ENCODE peak calls at places on chromosomes 3 and 15, in four cellular contexts. One of them, this sample, is unnamed.

GRCh38 chr15:52567886-52568568 is 803 bp downstream of the ARPP19 start:
- DNase-seq in cardiac fibroblast: peak; percentile 8
- DNase-seq in GM23338: peak; percentile 39
- DNase-seq in T47D: peak; percentile 48
- DNase-seq in this sample: peak; percentile 28

GRCh38 chr3:111852540-111852939 is 6.5 kb upstream of the PHLDB2 start:
- DNase-seq in cardiac fibroblast: peak; percentile 42
- DNase-seq in GM23338: no peak
- DNase-seq in T47D: no peak
- DNase-seq in this sample: no peak

GRCh38 chr3:148615385-148615784 is 82.3 kb upstream of the AGTR1 start:
- DNase-seq in cardiac fibroblast: no peak
- DNase-seq in GM23338: no peak
- DNase-seq in T47D: no peak
- DNase-seq in this sample: no peak

GRCh38 chr3:162601101-162601670 is 1104.6 kb downstream of the OTOL1 start:
- DNase-seq in cardiac fibroblast: no peak
- DNase-seq in GM23338: no peak
- DNase-seq in T47D: no peak
- DNase-seq in this sample: peak; percentile 11

GRCh38 chr3:42839616-42840015 is 30.4 kb downstream of the ACKR2 start:
- DNase-seq in cardiac fibroblast: peak; percentile 75
- DNase-seq in GM23338: peak; percentile 83
- DNase-seq in T47D: peak; percentile 88
- DNase-seq in this sample: peak; percentile 28

GRCh38 chr3:165378761-165379160 is 182.6 kb upstream of the SLITRK3 start:
- DNase-seq in cardiac fibroblast: no peak
- DNase-seq in GM23338: no peak
- DNase-seq in T47D: no peak
- DNase-seq in this sample: no peak

GRCh38 chr3:43417133-43417532 is 130.8 kb downstream of the SNRK start:
- DNase-seq in cardiac fibroblast: no peak
- DNase-seq in GM23338: no peak
- DNase-seq in T47D: no peak
- DNase-seq in this sample: no peak

GRCh38 chr3:123816673-123817207 is 67.4 kb downstream of the MYLK start:
- DNase-seq in cardiac fibroblast: peak; percentile 89
- DNase-seq in GM23338: no peak
- DNase-seq in T47D: no peak
- DNase-seq in this sample: no peak

GRCh38 chr3:132926098-132926497 is 112.1 kb upstream of the TMEM108 start:
- DNase-seq in cardiac fibroblast: no peak
- DNase-seq in GM23338: no peak
- DNase-seq in T47D: no peak
- DNase-seq in this sample: no peak

GRCh38 chr3:53464424-53464823 is 30.0 kb upstream of the CACNA1D start:
- DNase-seq in cardiac fibroblast: no peak
- DNase-seq in GM23338: peak; percentile 1
- DNase-seq in T47D: no peak
- DNase-seq in this sample: peak; percentile 2

GRCh38 chr15:89164712-89165211 is 56.6 kb downstream of the RLBP1 start:
- DNase-seq in cardiac fibroblast: peak; percentile 27
- DNase-seq in GM23338: no peak
- DNase-seq in T47D: peak; percentile 62
- DNase-seq in this sample: peak; percentile 29

GRCh38 chr3:125332504-125332903 is 42.6 kb downstream of the ZNF148 start:
- DNase-seq in cardiac fibroblast: no peak
- DNase-seq in GM23338: peak; percentile 41
- DNase-seq in T47D: no peak
- DNase-seq in this sample: no peak

GRCh38 chr3:187361835-187362234 is 6.3 kb upstream of the RTP4 start:
- DNase-seq in cardiac fibroblast: no peak
- DNase-seq in GM23338: peak; percentile 63
- DNase-seq in T47D: no peak
- DNase-seq in this sample: no peak

GRCh38 chr3:124513610-124513997 is 216.6 kb upstream of the UMPS start:
- DNase-seq in cardiac fibroblast: no peak
- DNase-seq in GM23338: peak; percentile 77
- DNase-seq in T47D: no peak
- DNase-seq in this sample: no peak

GRCh38 chr3:149955449-149955848 is 15.2 kb downstream of the PFN2 start:
- DNase-seq in cardiac fibroblast: no peak
- DNase-seq in GM23338: no peak
- DNase-seq in T47D: no peak
- DNase-seq in this sample: no peak

GRCh38 chr3:66378256-66378655 is 122.6 kb downstream of the LRIG1 start:
- DNase-seq in cardiac fibroblast: no peak
- DNase-seq in GM23338: peak; percentile 86
- DNase-seq in T47D: peak; percentile 13
- DNase-seq in this sample: no peak

GRCh38 chr15:80251505-80252280 is at the start of gene CTXND1:
- DNase-seq in cardiac fibroblast: no peak
- DNase-seq in GM23338: peak; percentile 78
- DNase-seq in T47D: no peak
- DNase-seq in this sample: peak; percentile 72

GRCh38 chr3:98721776-98722175 is 41.4 kb upstream of the ST3GAL6 start:
- DNase-seq in cardiac fibroblast: no peak
- DNase-seq in GM23338: no peak
- DNase-seq in T47D: no peak
- DNase-seq in this sample: no peak

This sample was measured in HuH-7.5.